ENCODE peak calls at places on chromosomes 12 and 14, in nine cellular contexts. G, U, Y, S, I, O, R, D and E are unnamed samples.

GRCh38 chr14:88507208-88507607 is 47.6 kb downstream of the PTPN21 start:
- DNase-seq in D (no peak), O (no peak), I (no peak), G (no peak), Y (no peak), R (no peak), S (no peak), U (no peak), E (no peak)

GRCh38 chr12:24864796-24865125 is 84.1 kb downstream of the BCAT1 start:
- DNase-seq in D (no peak), O (no peak), I (no peak), R (no peak), Y (peak; percentile 87), S (no peak), G (no peak), U (no peak), E (no peak)

GRCh38 chr14:52227559-52228222 is 39.8 kb upstream of the PTGDR start:
- DNase-seq in I (no peak), Y (no peak), G (no peak), R (no peak), D (no peak), S (no peak), O (no peak), U (no peak), E (no peak)

GRCh38 chr12:100741084-100741711 is 53.4 kb upstream of the ANO4 start:
- DNase-seq in U (peak; percentile 53), G (no peak), O (no peak), Y (no peak), S (no peak), I (no peak), R (no peak), D (peak; percentile 37), E (no peak)

GRCh38 chr14:53367631-53368030 is 214.5 kb upstream of the DDHD1 start:
- DNase-seq in I (no peak), S (no peak), O (no peak), G (no peak), D (no peak), R (no peak), Y (no peak), U (no peak), E (no peak)

GRCh38 chr14:76267322-76268012 is 108.5 kb upstream of the ESRRB start:
- DNase-seq in D (no peak), U (no peak), S (no peak), O (peak; percentile 30), R (no peak), I (no peak), G (no peak), Y (no peak), E (peak; percentile 59)

GRCh38 chr12:904010-904414 is 45.5 kb downstream of the RAD52 start:
- DNase-seq in D (no peak), U (no peak), Y (no peak), O (no peak), I (no peak), R (no peak), G (no peak), S (no peak), E (no peak)

GRCh38 chr14:61498811-61499210 is 177.4 kb downstream of the PRKCH start:
- DNase-seq in U (no peak), I (no peak), D (peak; percentile 85), Y (no peak), R (no peak), O (no peak), G (no peak), S (no peak), E (no peak)

GRCh38 chr12:132618683-132619043 is at the start of gene P2RX2:
- DNase-seq in O (no peak), D (no peak), Y (no peak), S (no peak), G (no peak), U (no peak), R (no peak), I (no peak), E (no peak)

GRCh38 chr14:99077844-99078236 is 194.2 kb downstream of the BCL11B start:
- DNase-seq in U (no peak), O (no peak), Y (no peak), D (no peak), I (no peak), S (no peak), G (no peak), R (no peak), E (no peak)

GRCh38 chr12:65157091-65157490 is 12.3 kb upstream of the LEMD3 start:
- DNase-seq in R (no peak), I (no peak), U (no peak), S (no peak), G (no peak), Y (no peak), D (no peak), O (no peak), E (no peak)

GRCh38 chr12:3137268-3137761 is 60.1 kb downstream of the TSPAN9 start:
- DNase-seq in U (no peak), D (peak; percentile 28), I (no peak), G (no peak), Y (no peak), O (no peak), R (no peak), S (no peak), E (no peak)